ENCODE peak calls at places on chromosomes 11 and 22, in seven cellular contexts. One of them, this sample, is unnamed.

GRCh38 chr22:45881524-45881875 is 95.5 kb downstream of the WNT7B start:
- DNase-seq in D341Med: no peak
- DNase-seq in iris pigment epithelial cell: no peak
- DNase-seq in NCI-H1092: no peak
- DNase-seq in coronary artery: no peak
- DNase-seq in foreskin melanocyte: no peak
- DNase-seq in HTR-8/SVneo: no peak
- DNase-seq in this sample: no peak

GRCh38 chr22:43878079-43878795 is 13.6 kb downstream of the PNPLA5 start:
- DNase-seq in D341Med: peak
- DNase-seq in iris pigment epithelial cell: no peak
- DNase-seq in NCI-H1092: no peak
- DNase-seq in coronary artery: no peak
- DNase-seq in foreskin melanocyte: no peak
- DNase-seq in HTR-8/SVneo: no peak
- DNase-seq in this sample: no peak

GRCh38 chr11:133134561-133135173 is 397.6 kb downstream of the OPCML start:
- DNase-seq in D341Med: peak
- DNase-seq in iris pigment epithelial cell: peak
- DNase-seq in NCI-H1092: peak
- DNase-seq in coronary artery: no peak
- DNase-seq in foreskin melanocyte: peak
- DNase-seq in HTR-8/SVneo: peak
- DNase-seq in this sample: peak

GRCh38 chr11:100777736-100778135 is 90.6 kb downstream of the ARHGAP42 start:
- DNase-seq in D341Med: no peak
- DNase-seq in iris pigment epithelial cell: no peak
- DNase-seq in NCI-H1092: no peak
- DNase-seq in coronary artery: no peak
- DNase-seq in foreskin melanocyte: no peak
- DNase-seq in HTR-8/SVneo: no peak
- DNase-seq in this sample: no peak

GRCh38 chr22:42720263-42721044 is at the start of gene A4GALT:
- DNase-seq in D341Med: peak
- DNase-seq in iris pigment epithelial cell: no peak
- DNase-seq in NCI-H1092: no peak
- DNase-seq in coronary artery: no peak
- DNase-seq in foreskin melanocyte: no peak
- DNase-seq in HTR-8/SVneo: no peak
- DNase-seq in this sample: peak

GRCh38 chr11:69355959-69356702 is 62.2 kb downstream of the MYEOV start:
- DNase-seq in D341Med: no peak
- DNase-seq in iris pigment epithelial cell: no peak
- DNase-seq in NCI-H1092: no peak
- DNase-seq in coronary artery: no peak
- DNase-seq in foreskin melanocyte: no peak
- DNase-seq in HTR-8/SVneo: no peak
- DNase-seq in this sample: no peak

GRCh38 chr11:32053151-32053550 is 37.7 kb upstream of the RCN1 start:
- DNase-seq in D341Med: no peak
- DNase-seq in iris pigment epithelial cell: no peak
- DNase-seq in NCI-H1092: no peak
- DNase-seq in coronary artery: no peak
- DNase-seq in foreskin melanocyte: no peak
- DNase-seq in HTR-8/SVneo: no peak
- DNase-seq in this sample: no peak

GRCh38 chr11:63012450-63013238 is 3.0 kb downstream of the SLC22A8 start:
- DNase-seq in D341Med: no peak
- DNase-seq in iris pigment epithelial cell: no peak
- DNase-seq in NCI-H1092: no peak
- DNase-seq in coronary artery: no peak
- DNase-seq in foreskin melanocyte: no peak
- DNase-seq in HTR-8/SVneo: no peak
- DNase-seq in this sample: no peak

GRCh38 chr22:45083659-45084305 is 74.0 kb upstream of the PHF21B start:
- DNase-seq in D341Med: no peak
- DNase-seq in iris pigment epithelial cell: peak
- DNase-seq in NCI-H1092: no peak
- DNase-seq in coronary artery: no peak
- DNase-seq in foreskin melanocyte: no peak
- DNase-seq in HTR-8/SVneo: peak
- DNase-seq in this sample: no peak

GRCh38 chr11:67667490-67668190 is 6.8 kb downstream of the ALDH3B2 start:
- DNase-seq in D341Med: peak
- DNase-seq in iris pigment epithelial cell: no peak
- DNase-seq in NCI-H1092: no peak
- DNase-seq in coronary artery: no peak
- DNase-seq in foreskin melanocyte: no peak
- DNase-seq in HTR-8/SVneo: no peak
- DNase-seq in this sample: no peak

GRCh38 chr11:69044111-69045013 is 4.4 kb upstream of the TPCN2 start:
- DNase-seq in D341Med: peak
- DNase-seq in iris pigment epithelial cell: peak
- DNase-seq in NCI-H1092: no peak
- DNase-seq in coronary artery: peak
- DNase-seq in foreskin melanocyte: peak
- DNase-seq in HTR-8/SVneo: peak
- DNase-seq in this sample: peak